ENCODE peak calls at places on chromosomes 12 and 14, in six cellular contexts. Q is HL-60, L is frontal cortex, A is anterior cingulate cortex, V is NCI-H82, K is NCI-H510A. C is an unnamed sample.
A peak's percentile ranks its signal among the peaks of the same experiment; 100 is the strongest.

GRCh38 chr14:65318636-65319506 is 93.7 kb upstream of the FUT8 start:
- DNase-seq in Q (no peak), L (no peak), A (no peak), V (no peak), K (no peak), C (no peak)

GRCh38 chr12:27818421-27818918 is 38.4 kb upstream of the MANSC4 start:
- DNase-seq in Q (no peak), L (no peak), A (no peak), V (no peak), K (no peak), C (no peak)

GRCh38 chr12:6697584-6698351 is 2.8 kb downstream of the PIANP start:
- DNase-seq in Q (no peak), L (no peak), A (no peak), V (peak; percentile 74), K (no peak), C (peak; percentile 76)

GRCh38 chr12:42326466-42327226 is 679 bp downstream of the PPHLN1 start:
- DNase-seq in Q (no peak), L (no peak), A (no peak), V (peak; percentile 49), K (no peak), C (peak; percentile 49)

GRCh38 chr12:88113871-88114270 is 28.0 kb downstream of the CEP290 start:
- DNase-seq in Q (no peak), L (no peak), A (no peak), V (no peak), K (no peak), C (peak; percentile 69)

GRCh38 chr12:11836282-11836963 is 186.9 kb downstream of the ETV6 start:
- DNase-seq in Q (peak; percentile 63), L (no peak), A (no peak), V (peak; percentile 49), K (peak; percentile 69), C (no peak)

GRCh38 chr12:93780115-93780641 is 103.0 kb downstream of the CRADD start:
- DNase-seq in Q (no peak), L (no peak), A (no peak), V (no peak), K (no peak), C (no peak)

GRCh38 chr12:40522837-40523236 is 169.4 kb upstream of the CNTN1 start:
- DNase-seq in Q (no peak), L (no peak), A (no peak), V (no peak), K (no peak), C (no peak)

GRCh38 chr12:103966736-103967135 is 1.1 kb downstream of the TDG start:
- DNase-seq in Q (no peak), L (no peak), A (no peak), V (no peak), K (no peak), C (peak; percentile 7)

GRCh38 chr14:71238835-71239234 is 331.6 kb downstream of the PCNX1 start:
- DNase-seq in Q (no peak), L (no peak), A (no peak), V (no peak), K (no peak), C (no peak)

GRCh38 chr14:41830679-41831078 is 224.0 kb downstream of the LRFN5 start:
- DNase-seq in Q (no peak), L (no peak), A (no peak), V (no peak), K (peak; percentile 29), C (no peak)

GRCh38 chr12:90808568-90808967 is 146.4 kb downstream of the CCER1 start:
- DNase-seq in Q (no peak), L (no peak), A (no peak), V (no peak), K (no peak), C (no peak)

GRCh38 chr14:106666341-106666740 is 1140.0 kb downstream of the TMEM121 start:
- DNase-seq in Q (no peak), L (no peak), A (no peak), V (no peak), K (no peak), C (no peak)

GRCh38 chr14:100867631-100868315 is 35.7 kb downstream of the RTL1 start:
- DNase-seq in Q (no peak), L (no peak), A (no peak), V (no peak), K (no peak), C (no peak)

GRCh38 chr14:101442451-101442850 is 118.8 kb upstream of the DIO3 start:
- DNase-seq in Q (no peak), L (no peak), A (no peak), V (no peak), K (no peak), C (peak; percentile 5)

GRCh38 chr12:54486173-54486867 is 11.2 kb upstream of the NCKAP1L start:
- DNase-seq in Q (no peak), L (no peak), A (no peak), V (peak; percentile 45), K (no peak), C (no peak)

GRCh38 chr14:91417983-91418386 is 365 bp upstream of the CCDC88C start:
- DNase-seq in Q (peak; percentile 73), L (no peak), A (no peak), V (peak; percentile 57), K (peak; percentile 37), C (no peak)

GRCh38 chr12:538731-539539 is 79.2 kb downstream of the B4GALNT3 start:
- DNase-seq in Q (peak; percentile 70), L (no peak), A (no peak), V (no peak), K (no peak), C (peak; percentile 90)

GRCh38 chr12:79934309-79935020 is 432 bp downstream of the PPP1R12A start:
- DNase-seq in Q (no peak), L (peak; percentile 12), A (peak; percentile 53), V (peak; percentile 70), K (peak; percentile 38), C (peak; percentile 26)

GRCh38 chr12:92002673-92003382 is 142.8 kb downstream of the BTG1 start:
- DNase-seq in Q (no peak), L (no peak), A (no peak), V (peak; percentile 3), K (no peak), C (no peak)

C was measured in RPMI7951.